ENCODE peak calls at places on chromosomes 2 and 18, in seven cellular contexts. H, G, B, Y, Z, F and Q are unnamed samples.
A peak's percentile ranks its signal among the peaks of the same experiment; 100 is the strongest.

GRCh38 chr18:44742741-44743311 is 62.1 kb downstream of the SETBP1 start:
- DNase-seq in H (peak; percentile 76), G (peak; percentile 29), B (no peak), Y (no peak), Z (peak; percentile 18), F (peak; percentile 52), Q (no peak)

GRCh38 chr2:95670167-95670566 is 78.4 kb downstream of the TRIM43 start:
- DNase-seq in H (peak; percentile 67), G (peak; percentile 70), B (no peak), Y (no peak), Z (peak; percentile 37), F (no peak), Q (no peak)

GRCh38 chr2:47086054-47086471 is 69.0 kb downstream of the STPG4 start:
- DNase-seq in H (no peak), G (no peak), B (no peak), Y (no peak), Z (no peak), F (no peak), Q (no peak)

GRCh38 chr2:34602262-34602661 is 1003.2 kb upstream of the FAM98A start:
- DNase-seq in H (no peak), G (no peak), B (no peak), Y (no peak), Z (no peak), F (no peak), Q (no peak)

GRCh38 chr18:51666717-51667320 is 469.3 kb upstream of the MEX3C start:
- DNase-seq in H (peak; percentile 1), G (no peak), B (no peak), Y (no peak), Z (peak; percentile 24), F (no peak), Q (no peak)

GRCh38 chr2:74471332-74472065 is 981 bp downstream of the MRPL53 start:
- DNase-seq in H (no peak), G (no peak), B (no peak), Y (no peak), Z (no peak), F (no peak), Q (no peak)

GRCh38 chr2:109295781-109296117 is 166.7 kb downstream of the SH3RF3 start:
- DNase-seq in H (no peak), G (no peak), B (no peak), Y (no peak), Z (no peak), F (no peak), Q (no peak)

GRCh38 chr18:55509631-55510372 is 78.2 kb downstream of the TCF4 start:
- DNase-seq in H (peak; percentile 98), G (peak; percentile 95), B (no peak), Y (peak; percentile 45), Z (peak; percentile 93), F (no peak), Q (no peak)

GRCh38 chr2:233841183-233841582 is 13.2 kb downstream of the HJURP start:
- DNase-seq in H (no peak), G (no peak), B (no peak), Y (no peak), Z (no peak), F (no peak), Q (no peak)

GRCh38 chr2:70091364-70091763 is 4.1 kb downstream of the PCBP1 start:
- DNase-seq in H (no peak), G (no peak), B (no peak), Y (no peak), Z (no peak), F (no peak), Q (no peak)

GRCh38 chr2:237413293-237414055 is 490 bp downstream of the COL6A3 start:
- DNase-seq in H (no peak), G (no peak), B (no peak), Y (no peak), Z (no peak), F (no peak), Q (no peak)

GRCh38 chr2:54396107-54396506 is 60.0 kb upstream of the SPTBN1 start:
- DNase-seq in H (peak; percentile 42), G (peak; percentile 81), B (peak; percentile 12), Y (no peak), Z (peak; percentile 31), F (no peak), Q (no peak)

GRCh38 chr2:59177748-59178147 is 936.6 kb upstream of the FANCL start:
- DNase-seq in H (no peak), G (no peak), B (no peak), Y (no peak), Z (no peak), F (no peak), Q (no peak)

GRCh38 chr2:101622633-101623521 is 74.6 kb upstream of the MAP4K4 start:
- DNase-seq in H (no peak), G (no peak), B (no peak), Y (peak; percentile 84), Z (peak; percentile 31), F (no peak), Q (peak; percentile 10)

GRCh38 chr2:204575463-204575862 is 30.2 kb downstream of the PARD3B start:
- DNase-seq in H (no peak), G (no peak), B (no peak), Y (no peak), Z (no peak), F (no peak), Q (no peak)

GRCh38 chr2:107064750-107065149 is 178.8 kb upstream of the ST6GAL2 start:
- DNase-seq in H (no peak), G (no peak), B (no peak), Y (no peak), Z (no peak), F (no peak), Q (no peak)

GRCh38 chr2:105773568-105773967 is 28.9 kb downstream of the NCK2 start:
- DNase-seq in H (peak; percentile 17), G (no peak), B (no peak), Y (no peak), Z (no peak), F (no peak), Q (no peak)

GRCh38 chr2:174325932-174326879 is 8.5 kb upstream of the SP9 start:
- DNase-seq in H (no peak), G (peak; percentile 28), B (no peak), Y (no peak), Z (peak; percentile 36), F (no peak), Q (peak; percentile 39)

GRCh38 chr2:37812414-37812813 is 112.7 kb upstream of the RMDN2 start:
- DNase-seq in H (no peak), G (no peak), B (no peak), Y (no peak), Z (no peak), F (no peak), Q (no peak)

GRCh38 chr18:54717673-54718435 is 110.4 kb upstream of the RAB27B start:
- DNase-seq in H (peak; percentile 35), G (no peak), B (no peak), Y (peak; percentile 22), Z (no peak), F (no peak), Q (peak; percentile 65)

GRCh38 chr2:216345846-216346245 is 26.4 kb downstream of the MARCHF4 start:
- DNase-seq in H (no peak), G (no peak), B (no peak), Y (no peak), Z (peak; percentile 37), F (no peak), Q (no peak)

GRCh38 chr2:86360781-86361180 is 23.4 kb upstream of the REEP1 start:
- DNase-seq in H (no peak), G (no peak), B (no peak), Y (no peak), Z (no peak), F (no peak), Q (no peak)

GRCh38 chr2:72994991-72995380 is 76.5 kb downstream of the SFXN5 start:
- DNase-seq in H (no peak), G (no peak), B (no peak), Y (no peak), Z (no peak), F (no peak), Q (no peak)

GRCh38 chr2:36381965-36382364 is 26.4 kb downstream of the CRIM1 start:
- DNase-seq in H (no peak), G (no peak), B (no peak), Y (no peak), Z (no peak), F (no peak), Q (no peak)

GRCh38 chr2:36379710-36380448 is 24.3 kb downstream of the CRIM1 start:
- DNase-seq in H (peak; percentile 86), G (peak; percentile 73), B (no peak), Y (no peak), Z (no peak), F (no peak), Q (no peak)

GRCh38 chr2:36380624-36381481 is 25.3 kb downstream of the CRIM1 start:
- DNase-seq in H (no peak), G (no peak), B (no peak), Y (no peak), Z (peak; percentile 46), F (peak; percentile 73), Q (no peak)

GRCh38 chr2:36385603-36386002 is 30.0 kb downstream of the CRIM1 start:
- DNase-seq in H (no peak), G (no peak), B (no peak), Y (no peak), Z (no peak), F (no peak), Q (no peak)

GRCh38 chr2:36382472-36382871 is 26.9 kb downstream of the CRIM1 start:
- DNase-seq in H (no peak), G (no peak), B (no peak), Y (no peak), Z (no peak), F (no peak), Q (no peak)
- TF ChIP-seq CTCF in H (no peak), G (no peak), B (no peak), Y (no peak), Z (no peak), F (no peak), Q (no peak)

GRCh38 chr18:73884868-73885267 is 262.8 kb downstream of the FBXO15 start:
- DNase-seq in H (no peak), G (no peak), B (no peak), Y (no peak), Z (no peak), F (no peak), Q (no peak)
- TF ChIP-seq CTCF in H (no peak), G (no peak), B (no peak), Y (no peak), Z (no peak), F (no peak), Q (no peak)

DNA sequence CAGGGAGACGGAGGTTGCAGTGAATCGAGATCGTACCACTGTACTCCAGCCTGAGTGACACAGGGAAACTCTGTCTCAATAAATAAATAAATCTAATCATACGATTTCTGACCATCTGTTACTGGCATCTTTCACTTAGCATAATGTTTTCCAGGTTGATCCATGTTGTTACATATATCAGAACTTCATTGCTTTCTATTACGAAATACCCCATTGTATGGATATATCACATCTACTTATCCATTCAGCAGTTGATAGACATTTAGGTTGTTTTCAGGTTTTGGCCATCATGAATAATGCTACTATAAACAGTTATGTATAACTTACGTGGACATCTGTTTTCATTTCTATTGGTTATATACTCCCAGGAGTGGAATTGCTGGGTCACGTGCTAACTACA is 303.9 kb downstream of the PAX3 start:
- DNase-seq in H (no peak), G (no peak), B (no peak), Y (no peak), Z (no peak), F (no peak), Q (no peak)
- TF ChIP-seq CTCF in H (no peak), G (no peak), B (no peak), Y (no peak), Z (no peak), F (no peak), Q (no peak)

DNA sequence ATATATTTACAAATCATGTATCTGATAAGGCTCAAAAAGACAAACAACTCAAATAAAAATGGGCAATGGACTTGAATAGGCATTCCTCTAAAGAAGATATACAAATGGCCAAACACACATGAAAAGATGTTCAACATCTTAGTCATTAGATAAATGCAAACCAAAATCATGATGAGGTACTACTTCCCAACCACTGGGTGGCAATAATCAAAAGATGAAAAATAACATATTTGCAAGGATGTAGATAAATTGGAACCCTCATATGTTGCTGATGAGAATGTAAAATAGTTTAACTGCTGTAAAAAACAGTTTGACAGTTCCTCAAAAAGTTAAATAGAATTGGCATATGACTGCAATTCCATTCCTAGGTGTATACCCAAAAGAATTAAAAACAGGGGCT is 132.3 kb downstream of the TTC32 start:
- DNase-seq in H (no peak), G (peak; percentile 20), B (peak; percentile 39), Y (no peak), Z (no peak), F (no peak), Q (no peak)
- TF ChIP-seq CTCF in H (no peak), G (peak; percentile 28), B (peak; percentile 34), Y (no peak), Z (peak; percentile 29), F (no peak), Q (no peak)